ENCODE peak calls at places on chromosomes 12 and 14, in ten cellular contexts. One of them, this sample, is unnamed.

GRCh38 chr12:112282920-112283319 is 99.3 kb downstream of the HECTD4 start:
- DNase-seq in Peyer's patch: no peak
- DNase-seq in cardiac muscle cell: no peak
- DNase-seq in uterus: no peak
- DNase-seq in astrocyte: no peak
- DNase-seq in heart left ventricle: no peak
- DNase-seq in HCT116: no peak
- DNase-seq in mammary epithelial cell: no peak
- DNase-seq in trophoblast cell: no peak
- DNase-seq in IMR-90: no peak
- DNase-seq in this sample: no peak

GRCh38 chr14:47539065-47539464 is 136.3 kb downstream of the MDGA2 start:
- DNase-seq in heart left ventricle: no peak
- DNase-seq in HCT116: no peak
- DNase-seq in cardiac muscle cell: peak; percentile 29
- DNase-seq in uterus: no peak
- DNase-seq in trophoblast cell: no peak
- DNase-seq in mammary epithelial cell: no peak
- DNase-seq in astrocyte: no peak
- DNase-seq in IMR-90: no peak
- DNase-seq in Peyer's patch: no peak
- DNase-seq in this sample: peak; percentile 40

GRCh38 chr12:43131304-43131703 is 420.7 kb downstream of the ADAMTS20 start:
- DNase-seq in HCT116: no peak
- DNase-seq in mammary epithelial cell: no peak
- DNase-seq in trophoblast cell: no peak
- DNase-seq in IMR-90: no peak
- DNase-seq in heart left ventricle: no peak
- DNase-seq in cardiac muscle cell: peak; percentile 28
- DNase-seq in astrocyte: peak; percentile 10
- DNase-seq in Peyer's patch: no peak
- DNase-seq in uterus: no peak
- DNase-seq in this sample: peak; percentile 0

GRCh38 chr12:18283776-18284175 is 22.5 kb downstream of the PIK3C2G start:
- DNase-seq in mammary epithelial cell: no peak
- DNase-seq in Peyer's patch: no peak
- DNase-seq in HCT116: no peak
- DNase-seq in uterus: no peak
- DNase-seq in heart left ventricle: no peak
- DNase-seq in IMR-90: no peak
- DNase-seq in trophoblast cell: no peak
- DNase-seq in astrocyte: no peak
- DNase-seq in cardiac muscle cell: peak; percentile 8
- DNase-seq in this sample: no peak

GRCh38 chr12:15787801-15788200 is 1.4 kb downstream of the EPS8 start:
- DNase-seq in mammary epithelial cell: peak; percentile 31
- DNase-seq in heart left ventricle: no peak
- DNase-seq in uterus: no peak
- DNase-seq in HCT116: no peak
- DNase-seq in astrocyte: no peak
- DNase-seq in cardiac muscle cell: no peak
- DNase-seq in trophoblast cell: no peak
- DNase-seq in IMR-90: no peak
- DNase-seq in Peyer's patch: no peak
- DNase-seq in this sample: no peak

GRCh38 chr14:102822311-102822863 is 45.1 kb downstream of the TRAF3 start:
- DNase-seq in trophoblast cell: no peak
- DNase-seq in IMR-90: peak; percentile 28
- DNase-seq in cardiac muscle cell: no peak
- DNase-seq in Peyer's patch: no peak
- DNase-seq in astrocyte: no peak
- DNase-seq in HCT116: no peak
- DNase-seq in heart left ventricle: no peak
- DNase-seq in mammary epithelial cell: no peak
- DNase-seq in uterus: no peak
- DNase-seq in this sample: no peak

GRCh38 chr14:54659365-54659764 is 92.4 kb downstream of the SAMD4A start:
- DNase-seq in HCT116: no peak
- DNase-seq in astrocyte: no peak
- DNase-seq in cardiac muscle cell: no peak
- DNase-seq in heart left ventricle: no peak
- DNase-seq in Peyer's patch: no peak
- DNase-seq in IMR-90: no peak
- DNase-seq in uterus: no peak
- DNase-seq in trophoblast cell: no peak
- DNase-seq in mammary epithelial cell: peak; percentile 99
- DNase-seq in this sample: no peak

GRCh38 chr12:101018540-101018939 is 191.5 kb downstream of the SLC5A8 start:
- DNase-seq in HCT116: peak; percentile 59
- DNase-seq in uterus: no peak
- DNase-seq in trophoblast cell: peak; percentile 67
- DNase-seq in mammary epithelial cell: peak; percentile 85
- DNase-seq in IMR-90: peak; percentile 91
- DNase-seq in heart left ventricle: no peak
- DNase-seq in astrocyte: peak; percentile 99
- DNase-seq in Peyer's patch: no peak
- DNase-seq in cardiac muscle cell: no peak
- DNase-seq in this sample: no peak

GRCh38 chr12:121921106-121921505 is 2.7 kb downstream of the CFAP251 start:
- DNase-seq in Peyer's patch: no peak
- DNase-seq in astrocyte: no peak
- DNase-seq in IMR-90: no peak
- DNase-seq in heart left ventricle: no peak
- DNase-seq in trophoblast cell: no peak
- DNase-seq in cardiac muscle cell: no peak
- DNase-seq in HCT116: no peak
- DNase-seq in uterus: no peak
- DNase-seq in mammary epithelial cell: no peak
- DNase-seq in this sample: peak; percentile 8

GRCh38 chr12:121916719-121917118 is 1.7 kb upstream of the CFAP251 start:
- DNase-seq in cardiac muscle cell: no peak
- DNase-seq in HCT116: no peak
- DNase-seq in IMR-90: peak; percentile 67
- DNase-seq in Peyer's patch: no peak
- DNase-seq in mammary epithelial cell: no peak
- DNase-seq in heart left ventricle: no peak
- DNase-seq in uterus: peak; percentile 41
- DNase-seq in astrocyte: no peak
- DNase-seq in trophoblast cell: no peak
- DNase-seq in this sample: peak; percentile 77

GRCh38 chr12:121917950-121918678 is at the start of gene CFAP251:
- DNase-seq in IMR-90: peak; percentile 58
- DNase-seq in mammary epithelial cell: no peak
- DNase-seq in astrocyte: peak; percentile 53
- DNase-seq in trophoblast cell: peak; percentile 86
- DNase-seq in uterus: peak; percentile 66
- DNase-seq in heart left ventricle: peak; percentile 97
- DNase-seq in Peyer's patch: peak; percentile 99
- DNase-seq in cardiac muscle cell: peak; percentile 93
- DNase-seq in HCT116: peak; percentile 85
- DNase-seq in this sample: peak; percentile 92

GRCh38 chr12:121915841-121916321 is 2.5 kb upstream of the CFAP251 start:
- DNase-seq in Peyer's patch: no peak
- DNase-seq in trophoblast cell: no peak
- DNase-seq in mammary epithelial cell: peak; percentile 82
- DNase-seq in HCT116: no peak
- DNase-seq in uterus: no peak
- DNase-seq in heart left ventricle: no peak
- DNase-seq in IMR-90: peak; percentile 68
- DNase-seq in cardiac muscle cell: no peak
- DNase-seq in astrocyte: no peak
- DNase-seq in this sample: peak; percentile 11

DNA sequence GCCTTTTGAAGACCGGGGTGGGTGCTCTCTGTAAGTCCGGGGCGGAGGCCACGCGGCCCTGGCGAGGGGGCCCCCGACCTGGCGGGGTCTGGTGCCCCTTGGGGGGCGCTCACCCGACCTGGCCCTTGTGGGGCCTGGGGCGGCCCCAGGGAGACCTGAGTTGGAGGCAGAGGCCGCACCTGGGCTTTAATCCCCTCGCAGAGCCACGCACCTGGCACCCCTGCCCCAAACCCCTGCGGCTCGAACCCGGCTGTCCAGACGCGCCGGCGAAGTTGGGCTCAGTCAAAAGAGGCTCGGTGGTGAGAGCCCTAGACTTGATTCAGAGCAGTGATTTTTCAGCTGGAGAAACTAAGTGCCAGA is 267 bp downstream of the CFAP251 start:
- DNase-seq in Peyer's patch: peak; percentile 47
- DNase-seq in heart left ventricle: no peak
- DNase-seq in HCT116: no peak
- DNase-seq in mammary epithelial cell: no peak
- DNase-seq in cardiac muscle cell: no peak
- DNase-seq in astrocyte: no peak
- DNase-seq in IMR-90: no peak
- DNase-seq in trophoblast cell: no peak
- DNase-seq in uterus: no peak
- DNase-seq in this sample: no peak
- H3K4me3 ChIP-seq in Peyer's patch: peak overlapping the region; percentile 52
- H3K4me3 ChIP-seq in heart left ventricle: peak overlapping the region; percentile 51
- H3K4me3 ChIP-seq in HCT116: peak overlapping the region; percentile 46
- H3K4me3 ChIP-seq in mammary epithelial cell: no peak overlapping the region
- H3K4me3 ChIP-seq in cardiac muscle cell: peak overlapping the region; percentile 30
- H3K4me3 ChIP-seq in astrocyte: peak overlapping the region; percentile 49
- H3K4me3 ChIP-seq in IMR-90: no peak overlapping the region
- H3K4me3 ChIP-seq in trophoblast cell: peak overlapping the region; percentile 64
- H3K4me3 ChIP-seq in uterus: no peak overlapping the region
- H3K4me3 ChIP-seq in this sample: peak overlapping the region; percentile 39

GRCh38 chr12:48016373-48017020 is 12.2 kb upstream of the COL2A1 start:
- DNase-seq in Peyer's patch: peak; percentile 14
- DNase-seq in trophoblast cell: no peak
- DNase-seq in HCT116: no peak
- DNase-seq in mammary epithelial cell: no peak
- DNase-seq in astrocyte: no peak
- DNase-seq in heart left ventricle: no peak
- DNase-seq in uterus: no peak
- DNase-seq in IMR-90: no peak
- DNase-seq in cardiac muscle cell: no peak
- DNase-seq in this sample: no peak
- H3K27me3 ChIP-seq in Peyer's patch: no peaks in the 10 kb centered on the region
- H3K27me3 ChIP-seq in trophoblast cell: peaks cover 14% of the 10 kb centered on the region
- H3K27me3 ChIP-seq in HCT116: peaks cover 21% of the 10 kb centered on the region
- H3K27me3 ChIP-seq in mammary epithelial cell: no peaks in the 10 kb centered on the region
- H3K27me3 ChIP-seq in astrocyte: peaks cover 44% of the 10 kb centered on the region
- H3K27me3 ChIP-seq in heart left ventricle: no peaks in the 10 kb centered on the region
- H3K27me3 ChIP-seq in uterus: no peaks in the 10 kb centered on the region
- H3K27me3 ChIP-seq in IMR-90: peaks cover 62% of the 10 kb centered on the region
- H3K27me3 ChIP-seq in cardiac muscle cell: peaks cover 83% of the 10 kb centered on the region
- H3K27me3 ChIP-seq in this sample: peaks cover 96% of the 10 kb centered on the region

DNA sequence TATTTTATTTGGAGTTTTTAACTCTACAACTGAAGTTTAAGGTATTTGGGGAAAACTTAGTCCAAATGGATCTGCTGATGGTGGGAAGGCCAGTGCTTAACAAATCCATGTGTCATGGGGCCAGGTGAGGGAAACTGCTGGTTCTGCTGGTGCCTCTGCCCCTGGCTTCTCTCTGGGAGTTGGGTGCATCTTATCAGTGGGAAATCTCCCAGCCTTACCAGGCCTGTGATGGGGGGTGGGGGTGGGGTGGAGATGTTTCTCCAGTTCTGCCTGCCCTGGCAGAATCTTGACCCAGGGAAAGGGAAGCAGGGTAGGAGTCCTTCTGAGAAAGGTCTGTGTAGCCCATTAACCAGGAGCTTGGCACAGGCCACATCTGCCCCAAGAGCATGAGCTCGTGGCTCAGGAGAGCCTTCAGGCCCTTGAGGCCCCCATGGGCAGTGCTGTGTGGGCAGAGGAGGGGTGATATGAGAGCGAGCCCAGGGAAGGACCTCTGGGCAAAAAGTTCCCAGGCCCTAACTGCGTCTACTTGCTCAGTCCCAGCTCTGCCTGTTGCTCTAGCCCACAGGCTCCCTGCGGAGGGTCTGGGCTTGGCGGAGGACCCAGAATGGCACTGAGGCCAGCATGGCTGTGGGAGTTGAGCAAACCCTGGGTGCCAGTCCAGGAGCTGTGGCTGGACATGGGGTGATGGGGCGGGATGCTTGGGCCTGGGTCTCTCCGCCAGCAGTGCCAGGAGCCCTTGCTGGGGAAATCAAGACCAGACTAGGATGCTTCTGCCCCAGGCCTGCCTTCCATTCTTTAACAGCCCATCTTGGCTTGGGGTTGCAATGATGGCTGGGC is 18.2 kb downstream of the VASH1 start:
- DNase-seq in astrocyte: no peak
- DNase-seq in mammary epithelial cell: no peak
- DNase-seq in trophoblast cell: peak; percentile 72
- DNase-seq in IMR-90: no peak
- DNase-seq in uterus: no peak
- DNase-seq in Peyer's patch: no peak
- DNase-seq in cardiac muscle cell: no peak
- DNase-seq in heart left ventricle: no peak
- DNase-seq in HCT116: no peak
- DNase-seq in this sample: no peak
- H3K36me3 ChIP-seq in astrocyte: no peaks in the 10 kb centered on the region
- H3K36me3 ChIP-seq in mammary epithelial cell: no peaks in the 10 kb centered on the region
- H3K36me3 ChIP-seq in trophoblast cell: peaks cover 12% of the 10 kb centered on the region
- H3K36me3 ChIP-seq in IMR-90: peaks cover 8% of the 10 kb centered on the region
- H3K36me3 ChIP-seq in uterus: no peaks in the 10 kb centered on the region
- H3K36me3 ChIP-seq in Peyer's patch: no peaks in the 10 kb centered on the region
- H3K36me3 ChIP-seq in cardiac muscle cell: no peaks in the 10 kb centered on the region
- H3K36me3 ChIP-seq in heart left ventricle: peaks cover 32% of the 10 kb centered on the region
- H3K36me3 ChIP-seq in HCT116: peaks cover 5% of the 10 kb centered on the region
- H3K36me3 ChIP-seq in this sample: peaks cover 13% of the 10 kb centered on the region

GRCh38 chr12:123765504-123766035 is 3.5 kb downstream of the DNAH10 start:
- DNase-seq in heart left ventricle: no peak
- DNase-seq in Peyer's patch: no peak
- DNase-seq in astrocyte: no peak
- DNase-seq in uterus: no peak
- DNase-seq in mammary epithelial cell: no peak
- DNase-seq in HCT116: no peak
- DNase-seq in trophoblast cell: no peak
- DNase-seq in IMR-90: no peak
- DNase-seq in cardiac muscle cell: no peak
- DNase-seq in this sample: no peak

GRCh38 chr12:123763093-123763492 is 992 bp downstream of the DNAH10 start:
- DNase-seq in HCT116: no peak
- DNase-seq in cardiac muscle cell: no peak
- DNase-seq in heart left ventricle: no peak
- DNase-seq in Peyer's patch: no peak
- DNase-seq in mammary epithelial cell: no peak
- DNase-seq in astrocyte: no peak
- DNase-seq in trophoblast cell: peak; percentile 9
- DNase-seq in uterus: no peak
- DNase-seq in IMR-90: no peak
- DNase-seq in this sample: peak; percentile 90

GRCh38 chr12:123764109-123764508 is 2.0 kb downstream of the DNAH10 start:
- DNase-seq in HCT116: no peak
- DNase-seq in cardiac muscle cell: no peak
- DNase-seq in uterus: no peak
- DNase-seq in astrocyte: no peak
- DNase-seq in Peyer's patch: no peak
- DNase-seq in mammary epithelial cell: no peak
- DNase-seq in IMR-90: no peak
- DNase-seq in trophoblast cell: no peak
- DNase-seq in heart left ventricle: no peak
- DNase-seq in this sample: no peak

GRCh38 chr12:123761841-123762714 is at the start of gene DNAH10:
- DNase-seq in Peyer's patch: peak; percentile 54
- DNase-seq in HCT116: no peak
- DNase-seq in IMR-90: no peak
- DNase-seq in mammary epithelial cell: no peak
- DNase-seq in uterus: no peak
- DNase-seq in astrocyte: peak; percentile 6
- DNase-seq in trophoblast cell: no peak
- DNase-seq in heart left ventricle: peak; percentile 29
- DNase-seq in cardiac muscle cell: peak; percentile 81
- DNase-seq in this sample: peak; percentile 95

DNA sequence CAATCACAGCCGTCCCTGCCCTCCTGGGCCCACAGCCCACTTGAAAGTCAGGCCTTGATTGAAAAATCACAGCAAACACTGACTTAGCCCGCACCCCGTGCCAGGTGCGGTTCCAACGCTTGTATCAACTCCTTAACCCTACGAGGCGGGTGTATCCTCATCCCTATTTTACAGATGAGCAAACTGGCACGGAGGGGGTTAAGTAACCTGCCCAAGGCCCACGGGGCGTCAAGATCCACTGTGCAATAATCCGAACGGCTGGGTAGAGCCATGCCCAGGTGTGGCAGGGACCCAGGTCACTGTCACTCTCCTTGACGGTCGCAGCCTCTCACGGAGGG is 583 bp downstream of the DNAH10 start:
- DNase-seq in Peyer's patch: no peak
- DNase-seq in HCT116: no peak
- DNase-seq in heart left ventricle: no peak
- DNase-seq in mammary epithelial cell: no peak
- DNase-seq in trophoblast cell: no peak
- DNase-seq in astrocyte: no peak
- DNase-seq in uterus: no peak
- DNase-seq in IMR-90: no peak
- DNase-seq in cardiac muscle cell: no peak
- DNase-seq in this sample: peak; percentile 41
- H3K4me3 ChIP-seq in Peyer's patch: peak overlapping the region; percentile 59
- H3K4me3 ChIP-seq in HCT116: no peak overlapping the region
- H3K4me3 ChIP-seq in heart left ventricle: peak overlapping the region; percentile 42
- H3K4me3 ChIP-seq in mammary epithelial cell: no peak overlapping the region
- H3K4me3 ChIP-seq in trophoblast cell: no peak overlapping the region
- H3K4me3 ChIP-seq in astrocyte: peak overlapping the region; percentile 55
- H3K4me3 ChIP-seq in uterus: no peak overlapping the region
- H3K4me3 ChIP-seq in IMR-90: no peak overlapping the region
- H3K4me3 ChIP-seq in cardiac muscle cell: peak overlapping the region; percentile 38
- H3K4me3 ChIP-seq in this sample: peak overlapping the region; percentile 62

This sample was measured in H7.